ENCODE peak calls at places on chromosomes 16 and 17, in four cellular contexts. X is dorsolateral prefrontal cortex, F is GM10248, G is ascending aorta. K is an unnamed sample.

GRCh38 chr16:88566158-88566557 is 4.0 kb upstream of the ZC3H18 start:
- DNase-seq in G (no peak), F (no peak), X (no peak), K (no peak)

GRCh38 chr17:68204736-68205135 is 43.1 kb upstream of the AMZ2 start:
- DNase-seq in X (no peak), G (no peak), F (peak), K (no peak)

GRCh38 chr17:80760501-80760900 is 215.9 kb downstream of the RPTOR start:
- DNase-seq in G (no peak), X (no peak), F (no peak), K (no peak)

GRCh38 chr17:78789663-78790181 is 7.6 kb upstream of the CYTH1 start:
- DNase-seq in F (no peak), X (peak), G (peak), K (no peak)

GRCh38 chr17:29572691-29573557 is 4.4 kb downstream of the TP53I13 start:
- DNase-seq in G (peak), X (peak), F (peak), K (peak)

GRCh38 chr17:82432017-82432416 is 13.6 kb upstream of the OGFOD3 start:
- DNase-seq in G (no peak), X (no peak), F (no peak), K (no peak)

GRCh38 chr16:15032547-15033308 is 23.1 kb downstream of the NTAN1 start:
- DNase-seq in X (no peak), G (no peak), F (no peak), K (no peak)

GRCh38 chr16:66849543-66849942 is 5.3 kb downstream of the CA7 start:
- DNase-seq in F (no peak), G (peak), X (no peak), K (no peak)

GRCh38 chr17:77436058-77436442 is 295.3 kb downstream of the SEC14L1 start:
- DNase-seq in F (no peak), X (no peak), G (no peak), K (no peak)
- TF ChIP-seq CTCF in F (no peak), X (no peak), G (no peak), K (no peak)

GRCh38 chr17:35871415-35871814 is 2.7 kb upstream of the HEATR9 start:
- DNase-seq in G (no peak), X (no peak), F (no peak), K (no peak)
- TF ChIP-seq CTCF in G (no peak), X (no peak), F (no peak), K (no peak)

GRCh38 chr17:59783221-59784016 is 76.0 kb downstream of the VMP1 start:
- DNase-seq in G (no peak), F (no peak), X (no peak), K (no peak)

GRCh38 chr17:59786213-59786535 is 78.7 kb downstream of the VMP1 start:
- DNase-seq in X (no peak), F (no peak), G (no peak), K (no peak)

GRCh38 chr17:59790936-59791335 is 83.5 kb downstream of the VMP1 start:
- DNase-seq in F (no peak), X (no peak), G (no peak), K (no peak)

GRCh38 chr17:59785091-59785799 is 77.8 kb downstream of the VMP1 start:
- DNase-seq in X (no peak), F (no peak), G (no peak), K (no peak)

GRCh38 chr17:59786536-59787319 is 79.3 kb downstream of the VMP1 start:
- DNase-seq in F (peak), X (no peak), G (peak), K (peak)
- TF ChIP-seq CTCF in F (no peak), X (no peak), G (no peak), K (no peak)

GRCh38 chr17:11628374-11628773 is 30.1 kb downstream of the DNAH9 start:
- DNase-seq in F (no peak), G (no peak), X (no peak), K (no peak)
- TF ChIP-seq CTCF in F (no peak), G (no peak), X (no peak), K (no peak)

DNA sequence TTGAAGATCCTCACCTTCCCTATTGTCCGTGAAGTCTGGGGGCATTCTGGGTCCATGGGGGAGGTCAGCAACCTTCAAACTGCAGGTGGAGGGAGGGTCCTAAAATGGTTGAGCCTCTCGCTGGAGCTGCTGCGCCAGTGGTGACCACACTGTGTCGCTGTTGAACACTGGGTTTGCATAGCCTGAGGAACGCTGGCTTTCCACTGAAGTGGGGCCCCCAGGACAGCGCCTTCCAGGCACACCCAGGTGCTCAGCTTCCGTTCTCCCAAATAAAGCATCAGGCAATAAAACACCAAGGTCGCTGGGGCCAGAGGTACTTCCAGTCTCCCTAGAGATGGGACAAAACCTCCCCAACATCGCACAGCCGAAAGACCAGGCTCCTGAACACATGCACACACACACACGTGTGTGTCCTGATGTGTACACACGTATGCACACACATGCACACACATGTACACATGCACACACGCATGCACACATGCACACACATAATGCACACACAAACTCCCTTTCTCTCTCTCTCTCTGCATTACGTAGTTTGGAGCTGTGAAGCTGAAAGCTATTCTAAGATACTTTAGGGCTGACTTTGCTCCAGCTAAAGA is 120.6 kb downstream of the IRF8 start:
- DNase-seq in X (no peak), G (no peak), F (no peak), K (no peak)
- TF ChIP-seq CTCF in X (no peak), G (no peak), F (no peak), K (peak)